ENCODE peak calls at places on chromosomes 11 and 22, in five cellular contexts. One of them, this sample, is unnamed.
A peak's percentile ranks its signal among the peaks of the same experiment; 100 is the strongest.

GRCh38 chr11:10309163-10310093 is 4.6 kb downstream of the ADM start:
- DNase-seq in H9: peak; percentile 44
- DNase-seq in neuronal stem cell: no peak
- DNase-seq in H1: no peak
- DNase-seq in trophoblast cell: peak; percentile 81
- DNase-seq in this sample: peak; percentile 87

GRCh38 chr11:4610258-4610935 is 2.4 kb upstream of the TRIM68 start:
- DNase-seq in H9: no peak
- DNase-seq in neuronal stem cell: no peak
- DNase-seq in H1: no peak
- DNase-seq in trophoblast cell: no peak
- DNase-seq in this sample: peak; percentile 7

GRCh38 chr11:122778148-122778547 is 60.2 kb upstream of the CRTAM start:
- DNase-seq in H9: no peak
- DNase-seq in neuronal stem cell: no peak
- DNase-seq in H1: no peak
- DNase-seq in trophoblast cell: peak; percentile 24
- DNase-seq in this sample: peak; percentile 44

GRCh38 chr11:131033151-131033651 is 116.9 kb upstream of the SNX19 start:
- DNase-seq in H9: peak; percentile 69
- DNase-seq in neuronal stem cell: no peak
- DNase-seq in H1: no peak
- DNase-seq in trophoblast cell: peak; percentile 69
- DNase-seq in this sample: peak; percentile 92

GRCh38 chr11:46290598-46291309 is 13.3 kb downstream of the CREB3L1 start:
- DNase-seq in H9: peak; percentile 93
- DNase-seq in neuronal stem cell: no peak
- DNase-seq in H1: peak; percentile 84
- DNase-seq in trophoblast cell: no peak
- DNase-seq in this sample: peak; percentile 97

GRCh38 chr11:22832315-22833041 is 2.9 kb upstream of the SVIP start:
- DNase-seq in H9: no peak
- DNase-seq in neuronal stem cell: no peak
- DNase-seq in H1: no peak
- DNase-seq in trophoblast cell: no peak
- DNase-seq in this sample: peak; percentile 22

GRCh38 chr22:44032126-44032730 is 8.1 kb downstream of the PARVB start:
- DNase-seq in H9: no peak
- DNase-seq in neuronal stem cell: no peak
- DNase-seq in H1: no peak
- DNase-seq in trophoblast cell: no peak
- DNase-seq in this sample: no peak

GRCh38 chr22:49310354-49310753 is 517.3 kb downstream of the BRD1 start:
- DNase-seq in H9: peak; percentile 12
- DNase-seq in neuronal stem cell: no peak
- DNase-seq in H1: peak; percentile 34
- DNase-seq in trophoblast cell: no peak
- DNase-seq in this sample: no peak

GRCh38 chr22:19689408-19689807 is 24.9 kb upstream of the SEPTIN5 start:
- DNase-seq in H9: no peak
- DNase-seq in neuronal stem cell: no peak
- DNase-seq in H1: no peak
- DNase-seq in trophoblast cell: no peak
- DNase-seq in this sample: no peak

GRCh38 chr11:119416606-119417580 is 6.1 kb downstream of the THY1 start:
- DNase-seq in H9: peak; percentile 63
- DNase-seq in neuronal stem cell: no peak
- DNase-seq in H1: no peak
- DNase-seq in trophoblast cell: no peak
- DNase-seq in this sample: no peak

GRCh38 chr11:63906585-63906984 is 10.4 kb downstream of the RCOR2 start:
- DNase-seq in H9: no peak
- DNase-seq in neuronal stem cell: no peak
- DNase-seq in H1: peak; percentile 69
- DNase-seq in trophoblast cell: no peak
- DNase-seq in this sample: no peak

GRCh38 chr11:1308745-1309497 is 511 bp downstream of the TOLLIP start:
- DNase-seq in H9: no peak
- DNase-seq in neuronal stem cell: no peak
- DNase-seq in H1: no peak
- DNase-seq in trophoblast cell: no peak
- DNase-seq in this sample: peak; percentile 37

GRCh38 chr11:43517518-43517917 is 158.8 kb downstream of the TTC17 start:
- DNase-seq in H9: no peak
- DNase-seq in neuronal stem cell: no peak
- DNase-seq in H1: no peak
- DNase-seq in trophoblast cell: no peak
- DNase-seq in this sample: peak; percentile 9

GRCh38 chr22:33654173-33654890 is 265.9 kb downstream of the LARGE1 start:
- DNase-seq in H9: no peak
- DNase-seq in neuronal stem cell: no peak
- DNase-seq in H1: no peak
- DNase-seq in trophoblast cell: no peak
- DNase-seq in this sample: no peak

GRCh38 chr11:1934326-1935155 is 12.6 kb upstream of the MRPL23 start:
- DNase-seq in H9: no peak
- DNase-seq in neuronal stem cell: no peak
- DNase-seq in H1: no peak
- DNase-seq in trophoblast cell: no peak
- DNase-seq in this sample: no peak

GRCh38 chr22:44217346-44217745 is 36.6 kb downstream of the PARVG start:
- DNase-seq in H9: no peak
- DNase-seq in neuronal stem cell: no peak
- DNase-seq in H1: peak; percentile 16
- DNase-seq in trophoblast cell: no peak
- DNase-seq in this sample: no peak

GRCh38 chr22:35582861-35583670 is 34.1 kb downstream of the MB start:
- DNase-seq in H9: peak; percentile 73
- DNase-seq in neuronal stem cell: peak; percentile 76
- DNase-seq in H1: peak; percentile 82
- DNase-seq in trophoblast cell: no peak
- DNase-seq in this sample: peak; percentile 67

GRCh38 chr22:42376721-42377177 is 55.5 kb downstream of the NFAM1 start:
- DNase-seq in H9: peak; percentile 81
- DNase-seq in neuronal stem cell: peak; percentile 87
- DNase-seq in H1: no peak
- DNase-seq in trophoblast cell: no peak
- DNase-seq in this sample: peak; percentile 71

GRCh38 chr22:27257987-27258386 is 543.6 kb downstream of the MN1 start:
- DNase-seq in H9: no peak
- DNase-seq in neuronal stem cell: no peak
- DNase-seq in H1: no peak
- DNase-seq in trophoblast cell: no peak
- DNase-seq in this sample: no peak

GRCh38 chr11:88414981-88415391 is 77.5 kb upstream of the CTSC start:
- DNase-seq in H9: no peak
- DNase-seq in neuronal stem cell: no peak
- DNase-seq in H1: no peak
- DNase-seq in trophoblast cell: no peak
- DNase-seq in this sample: peak; percentile 57

GRCh38 chr11:2540521-2541320 is 95.9 kb downstream of the KCNQ1 start:
- DNase-seq in H9: no peak
- DNase-seq in neuronal stem cell: no peak
- DNase-seq in H1: no peak
- DNase-seq in trophoblast cell: no peak
- DNase-seq in this sample: no peak

GRCh38 chr11:113193077-113193476 is 121.3 kb upstream of the TTC12 start:
- DNase-seq in H9: no peak
- DNase-seq in neuronal stem cell: no peak
- DNase-seq in H1: no peak
- DNase-seq in trophoblast cell: no peak
- DNase-seq in this sample: no peak

GRCh38 chr11:65468874-65469333 is 29.9 kb upstream of the MALAT1 start:
- DNase-seq in H9: peak; percentile 94
- DNase-seq in neuronal stem cell: no peak
- DNase-seq in H1: peak; percentile 88
- DNase-seq in trophoblast cell: peak; percentile 96
- DNase-seq in this sample: peak; percentile 58

GRCh38 chr11:22688914-22689313 is 22.5 kb downstream of the GAS2 start:
- DNase-seq in H9: no peak
- DNase-seq in neuronal stem cell: no peak
- DNase-seq in H1: no peak
- DNase-seq in trophoblast cell: no peak
- DNase-seq in this sample: no peak

GRCh38 chr11:34869425-34869824 is 46.8 kb downstream of the APIP start:
- DNase-seq in H9: peak; percentile 44
- DNase-seq in neuronal stem cell: no peak
- DNase-seq in H1: peak; percentile 51
- DNase-seq in trophoblast cell: no peak
- DNase-seq in this sample: no peak

GRCh38 chr11:104783241-104783640 is 115.0 kb downstream of the CASP12 start:
- DNase-seq in H9: no peak
- DNase-seq in neuronal stem cell: no peak
- DNase-seq in H1: no peak
- DNase-seq in trophoblast cell: no peak
- DNase-seq in this sample: no peak

GRCh38 chr11:61082161-61082870 is 20.0 kb upstream of the CD5 start:
- DNase-seq in H9: no peak
- DNase-seq in neuronal stem cell: no peak
- DNase-seq in H1: no peak
- DNase-seq in trophoblast cell: no peak
- DNase-seq in this sample: no peak

GRCh38 chr11:61080526-61080925 is 21.8 kb upstream of the CD5 start:
- DNase-seq in H9: no peak
- DNase-seq in neuronal stem cell: no peak
- DNase-seq in H1: no peak
- DNase-seq in trophoblast cell: no peak
- DNase-seq in this sample: no peak

GRCh38 chr11:61082931-61083531 is 19.3 kb upstream of the CD5 start:
- DNase-seq in H9: no peak
- DNase-seq in neuronal stem cell: no peak
- DNase-seq in H1: no peak
- DNase-seq in trophoblast cell: no peak
- DNase-seq in this sample: no peak

GRCh38 chr11:61080986-61081590 is 21.2 kb upstream of the CD5 start:
- DNase-seq in H9: no peak
- DNase-seq in neuronal stem cell: no peak
- DNase-seq in H1: no peak
- DNase-seq in trophoblast cell: no peak
- DNase-seq in this sample: no peak

GRCh38 chr11:61083601-61084147 is 18.6 kb upstream of the CD5 start:
- DNase-seq in H9: no peak
- DNase-seq in neuronal stem cell: no peak
- DNase-seq in H1: no peak
- DNase-seq in trophoblast cell: peak; percentile 69
- DNase-seq in this sample: no peak
- H2BK12ac ChIP-seq in H9: no peak overlapping the region
- H2BK12ac ChIP-seq in neuronal stem cell: no peak overlapping the region
- H2BK12ac ChIP-seq in H1: no peak overlapping the region
- H2BK12ac ChIP-seq in trophoblast cell: no peak overlapping the region
- H2BK12ac ChIP-seq in this sample: no peak overlapping the region

DNA sequence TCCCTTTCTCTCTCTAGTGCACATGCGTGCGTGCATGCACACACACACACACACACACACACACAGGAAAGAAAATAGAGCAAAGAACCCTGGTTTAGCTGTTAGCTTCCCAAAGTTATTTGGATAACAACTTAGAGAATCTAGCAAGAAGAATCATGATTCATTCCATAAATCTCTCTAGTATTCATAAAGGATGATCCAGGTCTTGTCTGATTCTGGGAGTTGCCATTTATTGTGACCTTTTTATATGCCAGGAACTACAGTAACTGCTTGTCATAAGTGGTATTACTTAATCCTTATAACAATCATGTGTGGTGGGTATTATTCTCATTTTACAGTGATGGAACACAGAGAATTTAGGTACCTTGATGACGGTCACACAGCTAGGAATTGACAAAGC is 141.5 kb upstream of the MTMR2 start:
- DNase-seq in H9: no peak
- DNase-seq in neuronal stem cell: no peak
- DNase-seq in H1: no peak
- DNase-seq in trophoblast cell: no peak
- DNase-seq in this sample: no peak
- H2BK12ac ChIP-seq in H9: no peak overlapping the region
- H2BK12ac ChIP-seq in neuronal stem cell: no peak overlapping the region
- H2BK12ac ChIP-seq in H1: no peak overlapping the region
- H2BK12ac ChIP-seq in trophoblast cell: no peak overlapping the region
- H2BK12ac ChIP-seq in this sample: no peak overlapping the region

GRCh38 chr11:78857688-78858087 is 283.0 kb upstream of the NARS2 start:
- DNase-seq in H9: no peak
- DNase-seq in neuronal stem cell: no peak
- DNase-seq in H1: no peak
- DNase-seq in trophoblast cell: no peak
- DNase-seq in this sample: peak; percentile 15

GRCh38 chr11:78851883-78852586 is 277.4 kb upstream of the NARS2 start:
- DNase-seq in H9: no peak
- DNase-seq in neuronal stem cell: no peak
- DNase-seq in H1: no peak
- DNase-seq in trophoblast cell: no peak
- DNase-seq in this sample: no peak

GRCh38 chr11:78853521-78853920 is 278.9 kb upstream of the NARS2 start:
- DNase-seq in H9: no peak
- DNase-seq in neuronal stem cell: no peak
- DNase-seq in H1: no peak
- DNase-seq in trophoblast cell: no peak
- DNase-seq in this sample: no peak

GRCh38 chr11:78850078-78850477 is 275.4 kb upstream of the NARS2 start:
- DNase-seq in H9: no peak
- DNase-seq in neuronal stem cell: no peak
- DNase-seq in H1: no peak
- DNase-seq in trophoblast cell: no peak
- DNase-seq in this sample: no peak

DNA sequence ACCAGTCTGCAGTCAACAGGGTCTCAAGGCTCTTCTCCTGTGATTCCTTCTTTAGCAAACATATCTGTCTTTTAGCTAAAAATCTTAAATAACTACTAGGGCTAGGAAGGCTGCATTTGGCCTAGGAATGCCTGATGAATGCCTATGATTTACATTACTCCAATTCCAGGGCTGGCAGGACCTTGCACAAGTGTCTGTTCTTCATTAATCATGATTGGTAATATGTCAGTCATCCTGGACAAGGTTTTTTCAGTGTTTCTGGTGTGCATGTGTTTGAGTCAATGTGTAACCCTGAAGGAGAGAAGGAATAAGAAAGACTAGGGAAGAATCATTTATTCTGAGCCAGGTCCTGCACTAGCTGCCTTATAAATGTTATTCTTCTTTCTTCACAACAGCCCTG is 280.5 kb upstream of the NARS2 start:
- DNase-seq in H9: no peak
- DNase-seq in neuronal stem cell: no peak
- DNase-seq in H1: no peak
- DNase-seq in trophoblast cell: no peak
- DNase-seq in this sample: no peak
- H2BK12ac ChIP-seq in H9: no peak overlapping the region
- H2BK12ac ChIP-seq in neuronal stem cell: no peak overlapping the region
- H2BK12ac ChIP-seq in H1: no peak overlapping the region
- H2BK12ac ChIP-seq in trophoblast cell: no peak overlapping the region
- H2BK12ac ChIP-seq in this sample: no peak overlapping the region

DNA sequence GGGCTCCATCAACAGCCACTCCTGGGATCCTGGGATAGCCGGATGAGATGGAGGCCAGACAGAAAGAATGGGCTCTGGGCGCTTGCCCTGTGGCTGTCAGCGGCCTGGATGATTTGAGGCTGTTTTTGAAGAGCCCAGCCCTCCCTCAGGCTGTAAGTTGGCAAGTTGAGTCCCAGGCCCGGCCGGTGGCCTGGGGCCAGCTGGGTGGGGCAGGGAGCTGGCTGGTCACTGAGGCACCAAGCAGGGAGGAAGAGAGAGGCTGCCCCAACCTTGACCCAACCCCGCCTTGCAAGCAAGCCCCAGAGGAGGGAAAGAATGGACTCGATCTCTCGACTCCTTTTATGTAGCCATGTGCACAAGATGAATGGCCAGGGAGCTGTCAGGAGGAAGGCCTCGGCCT is 34.9 kb downstream of the RIBC2 start:
- DNase-seq in H9: no peak
- DNase-seq in neuronal stem cell: no peak
- DNase-seq in H1: no peak
- DNase-seq in trophoblast cell: peak; percentile 92
- DNase-seq in this sample: no peak
- H2BK12ac ChIP-seq in H9: no peak overlapping the region
- H2BK12ac ChIP-seq in neuronal stem cell: no peak overlapping the region
- H2BK12ac ChIP-seq in H1: no peak overlapping the region
- H2BK12ac ChIP-seq in trophoblast cell: peak overlapping the region; percentile 98
- H2BK12ac ChIP-seq in this sample: peak overlapping the region; percentile 67